ENCODE peak calls at places on chromosomes 6 and 20, in five cellular contexts. One of them, this sample, is unnamed.

GRCh38 chr6:151763303-151763702 is 44.2 kb upstream of the ESR1 start:
- DNase-seq in endothelial cell of umbilical vein: no peak
- DNase-seq in fibroblast of pulmonary artery: peak
- DNase-seq in cardiac fibroblast: peak
- DNase-seq in left ventricle myocardium inferior: no peak
- DNase-seq in this sample: peak

GRCh38 chr20:60037120-60037499 is 78.9 kb downstream of the CDH26 start:
- DNase-seq in left ventricle myocardium inferior: no peak
- DNase-seq in fibroblast of pulmonary artery: no peak
- DNase-seq in endothelial cell of umbilical vein: no peak
- DNase-seq in cardiac fibroblast: no peak
- DNase-seq in this sample: no peak

GRCh38 chr6:109580519-109580918 is 97.5 kb upstream of the ZBTB24 start:
- DNase-seq in left ventricle myocardium inferior: no peak
- DNase-seq in endothelial cell of umbilical vein: peak
- DNase-seq in cardiac fibroblast: peak
- DNase-seq in fibroblast of pulmonary artery: peak
- DNase-seq in this sample: peak

GRCh38 chr6:112179631-112180030 is 74.7 kb downstream of the LAMA4 start:
- DNase-seq in endothelial cell of umbilical vein: no peak
- DNase-seq in cardiac fibroblast: no peak
- DNase-seq in left ventricle myocardium inferior: no peak
- DNase-seq in fibroblast of pulmonary artery: no peak
- DNase-seq in this sample: peak

GRCh38 chr20:14434379-14435136 is 97.1 kb upstream of the FLRT3 start:
- DNase-seq in left ventricle myocardium inferior: no peak
- DNase-seq in fibroblast of pulmonary artery: peak
- DNase-seq in cardiac fibroblast: no peak
- DNase-seq in endothelial cell of umbilical vein: no peak
- DNase-seq in this sample: peak

GRCh38 chr20:57594092-57594911 is 25.9 kb downstream of the ZBP1 start:
- DNase-seq in left ventricle myocardium inferior: peak
- DNase-seq in fibroblast of pulmonary artery: peak
- DNase-seq in cardiac fibroblast: peak
- DNase-seq in endothelial cell of umbilical vein: peak
- DNase-seq in this sample: peak

GRCh38 chr6:11209941-11210340 is 22.5 kb downstream of the NEDD9 start:
- DNase-seq in fibroblast of pulmonary artery: peak
- DNase-seq in endothelial cell of umbilical vein: peak
- DNase-seq in left ventricle myocardium inferior: no peak
- DNase-seq in cardiac fibroblast: peak
- DNase-seq in this sample: no peak

GRCh38 chr6:166611631-166612030 is 15.4 kb downstream of the RPS6KA2 start:
- DNase-seq in endothelial cell of umbilical vein: no peak
- DNase-seq in left ventricle myocardium inferior: no peak
- DNase-seq in cardiac fibroblast: no peak
- DNase-seq in fibroblast of pulmonary artery: no peak
- DNase-seq in this sample: no peak

GRCh38 chr20:62916703-62917476 is 9.4 kb downstream of the DIDO1 start:
- DNase-seq in endothelial cell of umbilical vein: no peak
- DNase-seq in left ventricle myocardium inferior: no peak
- DNase-seq in cardiac fibroblast: no peak
- DNase-seq in fibroblast of pulmonary artery: no peak
- DNase-seq in this sample: no peak

GRCh38 chr20:9068896-9069663 is at the start of gene PLCB4:
- DNase-seq in fibroblast of pulmonary artery: peak
- DNase-seq in endothelial cell of umbilical vein: peak
- DNase-seq in cardiac fibroblast: peak
- DNase-seq in left ventricle myocardium inferior: peak
- DNase-seq in this sample: peak

GRCh38 chr20:24257171-24257570 is 212.3 kb upstream of the SYNDIG1 start:
- DNase-seq in endothelial cell of umbilical vein: no peak
- DNase-seq in fibroblast of pulmonary artery: no peak
- DNase-seq in cardiac fibroblast: no peak
- DNase-seq in left ventricle myocardium inferior: no peak
- DNase-seq in this sample: no peak

DNA sequence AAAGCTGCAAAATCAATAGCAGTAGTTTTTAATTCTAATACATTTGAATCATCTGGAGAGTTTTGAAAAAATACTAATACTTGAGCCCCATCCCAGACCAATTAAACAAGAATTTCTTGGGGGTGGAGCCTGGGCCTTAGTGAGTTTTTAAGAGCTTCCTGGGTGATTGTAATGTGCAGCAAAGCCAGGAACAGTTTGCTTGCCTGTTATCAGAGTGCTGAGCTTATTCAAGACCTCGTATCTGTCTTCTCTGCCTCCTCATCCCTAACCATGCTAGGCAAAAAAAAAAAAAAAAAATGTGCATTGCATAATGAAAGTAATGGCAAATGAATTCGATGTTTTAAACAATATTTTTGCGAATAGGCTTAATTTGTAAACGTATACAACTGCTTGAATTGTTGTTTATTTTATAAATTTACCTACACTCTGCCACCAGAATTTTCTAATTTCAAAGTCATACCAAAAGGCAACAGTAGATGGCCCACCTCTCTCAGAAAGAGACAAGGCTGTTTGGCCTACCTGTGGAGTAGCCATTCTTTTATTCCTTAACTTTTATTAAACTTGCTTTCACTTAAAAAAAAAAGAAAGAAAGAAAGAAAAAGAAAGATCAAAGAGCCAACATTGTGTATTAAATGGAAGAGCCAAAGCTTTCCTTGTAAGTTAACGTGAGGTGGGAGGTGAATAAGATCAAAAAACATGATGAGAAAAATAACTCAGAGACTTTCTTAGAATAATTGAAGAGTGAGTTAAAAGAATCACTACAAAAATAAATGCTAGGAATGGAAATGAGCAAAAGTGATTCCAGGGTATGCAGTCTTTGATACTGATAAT is 36.2 kb upstream of the MYB start:
- DNase-seq in cardiac fibroblast: peak
- DNase-seq in endothelial cell of umbilical vein: peak
- DNase-seq in left ventricle myocardium inferior: no peak
- DNase-seq in fibroblast of pulmonary artery: peak
- DNase-seq in this sample: peak
- H3K4me3 ChIP-seq in cardiac fibroblast: no peak
- H3K4me3 ChIP-seq in endothelial cell of umbilical vein: no peak
- H3K4me3 ChIP-seq in left ventricle myocardium inferior: no peak
- H3K4me3 ChIP-seq in fibroblast of pulmonary artery: no peak
- H3K4me3 ChIP-seq in this sample: no peak

DNA sequence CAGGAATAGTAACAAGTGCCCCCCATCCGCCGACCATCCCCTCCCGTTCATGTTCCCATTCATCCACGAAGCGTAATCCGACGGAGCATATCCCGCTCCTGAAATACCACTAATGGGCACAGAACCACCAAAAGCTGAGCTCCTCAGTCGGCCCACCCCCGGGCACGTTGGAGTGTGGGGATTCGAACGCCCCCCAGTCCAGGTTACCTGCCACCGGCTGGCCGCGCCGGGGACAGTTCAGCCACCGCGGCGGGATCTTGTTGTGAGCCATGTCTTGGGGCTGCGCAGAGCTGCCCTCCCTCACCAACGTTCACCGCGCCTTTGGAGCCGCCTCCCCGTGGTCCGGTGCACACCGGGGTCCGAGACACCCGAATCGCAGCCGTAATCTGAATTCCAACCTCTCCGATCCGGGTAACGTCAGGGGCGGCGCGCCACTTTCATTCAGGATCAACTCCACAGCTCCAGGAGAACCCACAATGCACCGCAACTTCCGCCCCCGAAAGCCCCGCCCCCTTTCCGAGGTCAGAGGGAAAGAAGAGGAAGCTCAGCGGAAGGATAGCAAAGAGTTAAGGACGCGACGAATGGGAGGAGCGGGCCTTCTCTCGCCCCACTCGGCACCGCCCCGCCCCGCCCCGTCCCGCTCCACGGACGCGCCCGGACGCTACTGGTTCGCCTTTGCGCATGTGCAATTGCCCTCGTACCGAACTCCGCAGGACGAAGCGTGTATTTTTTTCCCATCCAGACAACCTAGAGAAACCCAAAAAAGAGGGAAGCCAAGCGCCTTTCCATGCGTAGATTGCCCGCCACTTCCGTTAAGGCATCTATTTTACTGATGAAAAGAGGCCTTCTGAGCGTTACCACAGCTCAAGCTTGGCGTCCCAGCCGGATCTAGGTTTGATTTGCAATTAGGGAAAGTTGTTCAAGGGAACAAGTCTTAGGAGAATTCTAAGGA is at the start of gene RNGTT:
- DNase-seq in endothelial cell of umbilical vein: peak
- DNase-seq in left ventricle myocardium inferior: peak
- DNase-seq in cardiac fibroblast: peak
- DNase-seq in fibroblast of pulmonary artery: peak
- DNase-seq in this sample: peak
- TF ChIP-seq CTCF in endothelial cell of umbilical vein: no peak
- TF ChIP-seq CTCF in left ventricle myocardium inferior: no peak
- TF ChIP-seq CTCF in cardiac fibroblast: no peak
- TF ChIP-seq CTCF in fibroblast of pulmonary artery: no peak
- TF ChIP-seq CTCF in this sample: no peak

GRCh38 chr6:127342946-127343752 is at the start of gene ECHDC1:
- DNase-seq in endothelial cell of umbilical vein: peak
- DNase-seq in left ventricle myocardium inferior: peak
- DNase-seq in cardiac fibroblast: peak
- DNase-seq in fibroblast of pulmonary artery: peak
- DNase-seq in this sample: peak

GRCh38 chr6:127343753-127344659 is 597 bp upstream of the ECHDC1 start:
- DNase-seq in endothelial cell of umbilical vein: peak
- DNase-seq in cardiac fibroblast: peak
- DNase-seq in left ventricle myocardium inferior: no peak
- DNase-seq in fibroblast of pulmonary artery: peak
- DNase-seq in this sample: peak

GRCh38 chr6:127341471-127342202 is 1.8 kb downstream of the ECHDC1 start:
- DNase-seq in cardiac fibroblast: no peak
- DNase-seq in left ventricle myocardium inferior: no peak
- DNase-seq in fibroblast of pulmonary artery: no peak
- DNase-seq in endothelial cell of umbilical vein: no peak
- DNase-seq in this sample: no peak

GRCh38 chr6:127340171-127340570 is 3.2 kb downstream of the ECHDC1 start:
- DNase-seq in endothelial cell of umbilical vein: no peak
- DNase-seq in fibroblast of pulmonary artery: no peak
- DNase-seq in cardiac fibroblast: no peak
- DNase-seq in left ventricle myocardium inferior: no peak
- DNase-seq in this sample: no peak

DNA sequence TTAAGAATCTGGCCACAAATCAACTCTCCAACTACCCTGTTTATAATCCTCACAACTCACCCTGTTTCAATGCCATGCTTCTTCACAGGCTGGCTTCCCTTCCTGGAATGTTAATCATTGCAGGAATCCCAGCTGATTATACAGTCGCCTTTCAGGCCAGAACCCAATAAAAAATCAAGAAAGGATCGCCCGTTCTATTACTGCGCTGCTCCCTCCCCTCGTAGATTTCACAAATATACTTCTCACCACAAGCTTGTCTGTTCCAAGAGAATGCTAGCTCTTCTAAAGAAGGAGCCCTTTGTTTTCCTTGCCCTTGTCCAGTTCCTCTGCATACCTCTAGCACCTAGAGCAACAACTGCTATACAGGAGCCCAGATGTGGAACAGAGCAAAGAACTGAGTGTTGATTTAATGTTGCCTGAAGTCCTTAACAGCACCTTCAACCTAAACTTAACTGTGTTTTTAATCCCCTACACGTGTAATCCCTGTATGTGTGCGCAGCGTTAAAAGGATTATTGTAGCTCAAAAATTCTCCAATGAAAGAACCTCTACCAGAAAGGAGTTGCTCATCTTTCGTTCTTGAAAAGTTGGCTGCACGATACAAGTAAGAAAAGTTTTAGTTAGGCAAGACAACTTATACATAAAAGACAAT is 988 bp downstream of the ECHDC1 start:
- DNase-seq in left ventricle myocardium inferior: no peak
- DNase-seq in endothelial cell of umbilical vein: peak
- DNase-seq in fibroblast of pulmonary artery: peak
- DNase-seq in cardiac fibroblast: peak
- DNase-seq in this sample: no peak
- H3K4me3 ChIP-seq in left ventricle myocardium inferior: peak
- H3K4me3 ChIP-seq in endothelial cell of umbilical vein: peak
- H3K4me3 ChIP-seq in fibroblast of pulmonary artery: peak
- H3K4me3 ChIP-seq in cardiac fibroblast: peak
- H3K4me3 ChIP-seq in this sample: peak

DNA sequence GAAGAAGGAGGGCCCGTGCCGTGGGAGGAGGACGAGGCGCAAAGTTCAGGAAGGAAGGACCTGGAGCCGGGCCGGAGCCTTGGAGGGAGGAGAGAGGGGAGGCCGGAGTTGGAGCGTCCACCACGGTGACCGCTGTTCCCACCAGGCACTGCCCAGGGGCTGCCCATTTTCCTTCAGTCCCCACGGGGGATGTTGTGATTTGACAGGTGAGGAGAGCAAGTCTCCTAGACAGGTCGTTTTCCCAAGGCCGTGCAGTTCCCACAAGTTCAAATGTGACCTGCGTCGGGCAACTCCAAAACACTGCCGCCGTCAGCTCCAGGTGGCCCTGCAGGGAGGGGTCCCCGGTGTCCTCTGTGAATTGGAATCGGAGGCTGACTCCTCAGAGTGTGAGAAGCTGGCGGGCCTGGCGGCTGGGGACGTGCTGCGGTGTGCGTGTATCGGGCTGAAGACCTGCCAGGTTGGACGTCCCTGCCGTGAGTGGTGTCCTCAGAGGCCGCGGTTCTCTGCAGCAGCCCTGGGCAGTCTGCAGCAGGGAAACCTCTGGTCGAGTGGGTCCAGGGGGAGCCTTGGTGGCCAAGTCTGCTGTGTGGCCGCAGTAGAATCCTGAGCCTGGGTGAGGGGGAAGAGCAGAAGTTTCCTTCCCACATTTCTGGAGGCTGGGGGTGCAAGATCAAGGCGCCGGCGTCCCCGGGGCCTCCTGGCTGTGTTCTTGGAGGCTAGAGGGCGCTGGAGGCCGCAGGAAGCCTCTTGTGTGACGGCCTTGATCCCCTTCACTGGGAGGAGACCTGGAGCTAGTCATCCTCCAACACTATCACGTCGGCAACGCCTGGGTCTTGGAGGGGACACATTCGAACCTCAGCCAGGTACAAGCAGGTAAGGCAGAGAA is 115.0 kb upstream of the FRMD1 start:
- DNase-seq in cardiac fibroblast: peak
- DNase-seq in fibroblast of pulmonary artery: no peak
- DNase-seq in left ventricle myocardium inferior: no peak
- DNase-seq in endothelial cell of umbilical vein: no peak
- DNase-seq in this sample: no peak
- TF ChIP-seq CTCF in cardiac fibroblast: no peak
- TF ChIP-seq CTCF in fibroblast of pulmonary artery: no peak
- TF ChIP-seq CTCF in left ventricle myocardium inferior: no peak
- TF ChIP-seq CTCF in endothelial cell of umbilical vein: no peak
- TF ChIP-seq CTCF in this sample: no peak

DNA sequence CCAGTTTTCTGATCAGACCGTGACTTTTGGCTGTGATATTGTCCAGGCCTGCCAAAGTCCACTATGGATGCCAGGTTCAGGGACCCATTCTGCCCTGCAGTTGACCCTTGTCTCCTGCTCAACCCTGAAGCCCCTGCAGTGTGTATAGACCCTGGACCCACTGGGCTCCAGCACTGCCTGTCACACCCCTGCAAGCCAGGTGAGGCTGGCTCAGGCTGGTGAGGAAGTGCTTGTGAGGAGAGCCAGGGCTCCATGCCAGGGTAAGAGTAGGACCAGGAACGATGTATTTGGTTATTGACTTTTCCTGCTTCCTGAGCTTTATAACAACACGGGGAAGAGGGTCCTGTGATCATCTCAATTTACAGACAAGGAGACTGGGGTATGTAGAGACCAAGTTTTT is 19.1 kb upstream of the CD93 start:
- DNase-seq in left ventricle myocardium inferior: no peak
- DNase-seq in fibroblast of pulmonary artery: no peak
- DNase-seq in cardiac fibroblast: no peak
- DNase-seq in endothelial cell of umbilical vein: no peak
- DNase-seq in this sample: no peak
- H3K4me3 ChIP-seq in left ventricle myocardium inferior: no peak
- H3K4me3 ChIP-seq in fibroblast of pulmonary artery: no peak
- H3K4me3 ChIP-seq in cardiac fibroblast: no peak
- H3K4me3 ChIP-seq in endothelial cell of umbilical vein: no peak
- H3K4me3 ChIP-seq in this sample: no peak